ENCODE peak calls at places on chromosomes 11 and 22, in ten cellular contexts. B is fibroblast of the aortic adventitia; J is brain microvascular endothelial cell; I is right lobe of liver; U is NCI-H1105; Y is NCI-H1092 treated with DMSO at 0.1 percent for 48 hours; D is foreskin fibroblast; T is activated T-helper 9 cell treated with anti-CD3 and anti-CD28 coated beads, Interleukin-2, amount 50 U/mL, for 16 hours; X is lower leg skin; F is T-cell. W is an unnamed sample.

GRCh38 chr11:2574553-2575535 is 125.0 kb downstream of the KCNQ1OT1 start:
- DNase-seq in B (no peak), J (no peak), I (peak), U (no peak), Y (peak), D (no peak), T (no peak), X (no peak), F (no peak), W (no peak)

GRCh38 chr11:45593992-45594391 is 71.4 kb downstream of the CHST1 start:
- DNase-seq in B (no peak), J (no peak), I (no peak), U (no peak), Y (no peak), D (no peak), T (no peak), X (no peak), F (no peak), W (no peak)

GRCh38 chr11:27217948-27218410 is 145.0 kb downstream of the CCDC34 start:
- DNase-seq in B (peak), J (peak), I (no peak), U (no peak), Y (peak), D (peak), T (no peak), X (no peak), F (no peak), W (no peak)

GRCh38 chr11:12696911-12697581 is 22.8 kb downstream of the TEAD1 start:
- DNase-seq in B (no peak), J (no peak), I (no peak), U (peak), Y (no peak), D (no peak), T (no peak), X (no peak), F (no peak), W (no peak)

GRCh38 chr22:48677621-48678020 is 1150.1 kb downstream of the BRD1 start:
- DNase-seq in B (no peak), J (no peak), I (peak), U (no peak), Y (no peak), D (no peak), T (no peak), X (no peak), F (no peak), W (no peak)

GRCh38 chr11:66080055-66080817 is 10.2 kb downstream of the PACS1 start:
- DNase-seq in B (peak), J (peak), I (no peak), U (no peak), Y (no peak), D (peak), T (peak), X (peak), F (peak), W (peak)

GRCh38 chr11:47912843-47913437 is 64.8 kb upstream of the NUP160 start:
- DNase-seq in B (no peak), J (no peak), I (no peak), U (no peak), Y (no peak), D (no peak), T (no peak), X (no peak), F (no peak), W (no peak)

GRCh38 chr11:111910637-111911562 is 670 bp downstream of the CRYAB start:
- DNase-seq in B (no peak), J (no peak), I (no peak), U (no peak), Y (peak), D (no peak), T (no peak), X (no peak), F (no peak), W (no peak)

GRCh38 chr11:6502382-6502781 is 5.3 kb downstream of the DNHD1 start:
- DNase-seq in B (no peak), J (no peak), I (no peak), U (no peak), Y (no peak), D (no peak), T (no peak), X (no peak), F (no peak), W (no peak)

W was measured in activated T-helper 2 cell treated with anti-CD3 and anti-CD28 coated beads, Interferon-gamma antibody, Interleukin-2, Interleukin-4, amounts not matched to agents 10 μg/mL and 5 μg/mL and 100 μg/mL, durations not matched to agents 14 hours and 24 hours and 36 hours.